ENCODE peak calls at places on chromosomes 4 and X, in seven cellular contexts. B, D, J, I, T, X and Q are unnamed samples. For H3K27me3, the result is how much of the 10 kb centered on the place peaks cover.

GRCh38 chr4:48653217-48654014 is 126.7 kb downstream of the FRYL start:
- DNase-seq in B (no peak), D (peak), J (peak), I (peak), T (peak), X (no peak), Q (peak)

GRCh38 chr4:87838207-87838606 is 5.4 kb downstream of the MEPE start:
- DNase-seq in B (no peak), D (peak), J (no peak), I (peak), T (no peak), X (no peak), Q (peak)

GRCh38 chrX:63784902-63785692 is at the start of gene ARHGEF9:
- DNase-seq in B (peak), D (peak), J (peak), I (no peak), T (no peak), X (no peak), Q (no peak)

GRCh38 chr4:51842167-51842553 is 793 bp upstream of the DCUN1D4 start:
- DNase-seq in B (no peak), D (peak), J (peak), I (no peak), T (no peak), X (no peak), Q (peak)

GRCh38 chrX:47202316-47202715 is 8.7 kb downstream of the UBA1 start:
- DNase-seq in B (no peak), D (no peak), J (no peak), I (no peak), T (no peak), X (no peak), Q (no peak)

GRCh38 chr4:165403667-165404066 is 24.9 kb downstream of the CPE start:
- DNase-seq in B (no peak), D (no peak), J (no peak), I (no peak), T (no peak), X (no peak), Q (no peak)

GRCh38 chr4:98828801-98829200 is 100.1 kb downstream of the EIF4E start:
- DNase-seq in B (peak), D (no peak), J (no peak), I (no peak), T (no peak), X (no peak), Q (no peak)

GRCh38 chrX:149540621-149541520 is at the start of gene EOLA1:
- DNase-seq in B (peak), D (peak), J (peak), I (peak), T (peak), X (peak), Q (peak)

GRCh38 chr4:39469429-39470077 is 10.7 kb downstream of the LIAS start:
- DNase-seq in B (no peak), D (peak), J (peak), I (peak), T (no peak), X (no peak), Q (peak)

GRCh38 chr4:55303818-55304217 is 42.2 kb upstream of the SRD5A3 start:
- DNase-seq in B (no peak), D (peak), J (no peak), I (peak), T (no peak), X (no peak), Q (no peak)

GRCh38 chrX:53882331-53882730 is 161.9 kb downstream of the PHF8 start:
- DNase-seq in B (no peak), D (peak), J (peak), I (peak), T (no peak), X (no peak), Q (no peak)

GRCh38 chrX:154738013-154738738 is 12.7 kb downstream of the GAB3 start:
- DNase-seq in B (no peak), D (peak), J (no peak), I (peak), T (no peak), X (no peak), Q (no peak)

GRCh38 chrX:11968470-11968869 is 169.8 kb upstream of the FRMPD4 start:
- DNase-seq in B (no peak), D (no peak), J (no peak), I (no peak), T (no peak), X (no peak), Q (no peak)

GRCh38 chrX:125137521-125137920 is 182.2 kb upstream of the TEX13C start:
- DNase-seq in B (no peak), D (no peak), J (no peak), I (no peak), T (no peak), X (no peak), Q (no peak)

GRCh38 chr4:181677621-181678020 is 565.6 kb upstream of the TENM3 start:
- DNase-seq in B (no peak), D (no peak), J (no peak), I (no peak), T (no peak), X (no peak), Q (no peak)

GRCh38 chrX:734411-734810 is 103.8 kb downstream of the SHOX start:
- DNase-seq in B (no peak), D (no peak), J (no peak), I (no peak), T (no peak), X (no peak), Q (no peak)

GRCh38 chr4:176988226-176988625 is 195.5 kb upstream of the VEGFC start:
- DNase-seq in B (no peak), D (peak), J (no peak), I (peak), T (no peak), X (no peak), Q (no peak)

GRCh38 chr4:110860125-110860524 is 237.2 kb upstream of the PITX2 start:
- DNase-seq in B (no peak), D (no peak), J (no peak), I (no peak), T (no peak), X (no peak), Q (no peak)

GRCh38 chr4:126899382-126899801 is 733.4 kb upstream of the INTU start:
- DNase-seq in B (no peak), D (peak), J (no peak), I (peak), T (peak), X (no peak), Q (no peak)

GRCh38 chr4:141090473-141090872 is 42.8 kb downstream of the RNF150 start:
- DNase-seq in B (no peak), D (no peak), J (no peak), I (no peak), T (no peak), X (no peak), Q (no peak)

GRCh38 chrX:21586001-21586400 is 72.1 kb downstream of the KLHL34 start:
- DNase-seq in B (no peak), D (no peak), J (no peak), I (no peak), T (no peak), X (no peak), Q (no peak)

GRCh38 chr4:40829586-40829985 is 79.8 kb downstream of the NSUN7 start:
- DNase-seq in B (no peak), D (no peak), J (no peak), I (no peak), T (peak), X (no peak), Q (no peak)

GRCh38 chr4:59945277-59945676 is 1254.8 kb upstream of the ADGRL3 start:
- DNase-seq in B (no peak), D (no peak), J (no peak), I (no peak), T (no peak), X (no peak), Q (no peak)

GRCh38 chr4:133719098-133719497 is 482.5 kb downstream of the PABPC4L start:
- DNase-seq in B (no peak), D (no peak), J (no peak), I (no peak), T (no peak), X (no peak), Q (no peak)

GRCh38 chr4:152780267-152780811 is 585 bp downstream of the ARFIP1 start:
- DNase-seq in B (no peak), D (peak), J (no peak), I (peak), T (no peak), X (no peak), Q (no peak)

GRCh38 chrX:153386097-153386496 is 15.1 kb downstream of the PNMA6E start:
- DNase-seq in B (no peak), D (no peak), J (no peak), I (no peak), T (no peak), X (no peak), Q (no peak)

GRCh38 chrX:102341867-102342266 is 94.9 kb downstream of the NXF2 start:
- DNase-seq in B (no peak), D (no peak), J (no peak), I (no peak), T (no peak), X (no peak), Q (no peak)

GRCh38 chr4:13528823-13529129 is 15.5 kb downstream of the NKX3-2 start:
- DNase-seq in B (no peak), D (no peak), J (no peak), I (no peak), T (no peak), X (no peak), Q (no peak)
- H3K27me3 ChIP-seq in B (under half), D (under half), J (half or more), I (half or more), T (half or more), X (half or more), Q (under half)

GRCh38 chr4:154612472-154613414 is at the start of gene FGG:
- DNase-seq in B (no peak), D (no peak), J (no peak), I (no peak), T (no peak), X (no peak), Q (no peak)

GRCh38 chr4:154606728-154607723 is 5.4 kb downstream of the FGG start:
- DNase-seq in B (no peak), D (no peak), J (no peak), I (no peak), T (no peak), X (no peak), Q (no peak)

GRCh38 chr4:154611833-154612232 is 623 bp downstream of the FGG start:
- DNase-seq in B (no peak), D (no peak), J (no peak), I (no peak), T (no peak), X (no peak), Q (no peak)

GRCh38 chr4:154608555-154609252 is 3.8 kb downstream of the FGG start:
- DNase-seq in B (no peak), D (no peak), J (no peak), I (no peak), T (no peak), X (no peak), Q (no peak)

DNA sequence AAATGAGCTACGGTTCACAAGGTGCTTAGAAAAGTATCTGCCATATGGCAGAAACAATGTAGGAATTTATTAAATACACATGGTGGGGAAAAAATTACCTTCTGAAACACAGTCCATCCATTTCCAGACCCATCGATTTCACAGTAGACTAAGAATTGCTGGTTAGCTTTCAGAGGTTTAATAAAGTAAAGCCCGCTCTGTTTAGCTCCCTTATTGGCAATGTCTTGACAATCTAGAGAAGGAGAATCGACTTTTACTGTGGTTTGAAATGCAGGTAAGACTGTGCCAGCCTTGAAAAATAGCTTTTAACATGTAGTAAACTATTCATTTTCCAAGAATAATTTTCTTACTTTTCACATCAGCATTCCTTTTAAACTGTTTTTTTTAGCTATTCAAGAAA is 2.9 kb downstream of the FGG start:
- DNase-seq in B (no peak), D (no peak), J (no peak), I (no peak), T (no peak), X (no peak), Q (no peak)
- H3K4me3 ChIP-seq in B (no peak), D (no peak), J (no peak), I (no peak), T (peak), X (no peak), Q (no peak)

DNA sequence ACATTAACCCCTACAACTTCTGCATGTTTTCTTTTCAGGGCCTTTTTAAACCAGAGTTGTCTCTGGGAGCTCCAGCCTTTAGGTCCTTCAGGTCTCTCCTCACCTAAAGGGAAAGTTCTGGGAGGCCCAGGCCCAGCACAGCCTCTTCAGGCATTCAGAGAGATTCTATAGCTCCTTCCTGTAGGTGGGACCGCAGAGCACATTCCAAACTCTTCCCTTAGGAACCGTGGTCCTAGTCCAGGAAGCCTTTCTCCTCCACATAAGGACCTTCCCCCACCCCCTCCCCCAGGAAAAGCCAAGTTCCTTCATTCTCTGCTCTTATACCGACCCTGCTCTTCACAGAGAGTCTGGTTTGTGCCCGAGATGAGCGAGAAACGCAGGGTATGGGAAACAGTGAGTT is 14.8 kb downstream of the NKX6-1 start:
- DNase-seq in B (no peak), D (no peak), J (no peak), I (no peak), T (no peak), X (no peak), Q (no peak)
- H3K27me3 ChIP-seq in B (under half), D (under half), J (under half), I (under half), T (half or more), X (under half), Q (under half)

GRCh38 chr4:2451036-2451520 is 17.8 kb upstream of the RNF4 start:
- DNase-seq in B (no peak), D (no peak), J (no peak), I (no peak), T (no peak), X (no peak), Q (no peak)

GRCh38 chr4:2451821-2452785 is 16.8 kb upstream of the RNF4 start:
- DNase-seq in B (no peak), D (no peak), J (no peak), I (no peak), T (no peak), X (no peak), Q (no peak)

GRCh38 chr4:2449051-2449450 is 19.9 kb upstream of the RNF4 start:
- DNase-seq in B (no peak), D (no peak), J (no peak), I (no peak), T (no peak), X (no peak), Q (no peak)

GRCh38 chr4:2449511-2450392 is 19.2 kb upstream of the RNF4 start:
- DNase-seq in B (no peak), D (no peak), J (no peak), I (no peak), T (no peak), X (no peak), Q (no peak)

GRCh38 chr4:2450394-2451035 is 18.4 kb upstream of the RNF4 start:
- DNase-seq in B (no peak), D (no peak), J (no peak), I (no peak), T (no peak), X (no peak), Q (no peak)
- H3K4me3 ChIP-seq in B (no peak), D (no peak), J (no peak), I (no peak), T (no peak), X (no peak), Q (no peak)

DNA sequence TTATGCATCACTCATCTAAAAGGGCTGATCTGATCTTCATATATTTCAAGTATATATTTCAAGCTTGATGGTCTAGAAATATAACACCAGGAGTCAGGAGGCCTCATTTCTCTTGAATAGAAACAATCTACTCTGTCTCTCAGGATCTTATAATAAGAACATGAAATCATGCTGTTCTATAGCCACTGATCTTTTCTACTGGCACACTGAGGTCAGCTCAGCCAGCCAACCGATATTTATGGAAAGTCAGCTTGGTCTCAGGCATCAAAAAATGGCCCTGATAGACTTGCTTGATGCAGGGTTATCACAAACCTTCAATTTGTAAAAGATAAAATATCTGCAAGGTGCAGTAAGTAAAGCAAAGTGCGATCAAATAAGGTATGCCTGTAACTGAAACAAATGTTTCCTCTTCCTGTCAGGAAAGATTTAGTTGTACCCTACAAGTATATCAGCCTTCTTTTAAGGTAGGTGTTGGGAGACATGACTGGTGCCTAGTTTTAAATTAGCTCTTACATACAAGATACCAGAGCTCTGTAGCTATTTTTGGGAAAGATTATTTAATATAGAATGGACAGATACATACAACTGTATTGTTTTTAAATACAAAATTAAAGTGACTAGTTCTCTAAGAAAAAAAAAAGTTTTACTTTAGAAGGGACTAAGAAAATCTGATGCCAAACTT is 63.4 kb downstream of the BMP3 start:
- DNase-seq in B (no peak), D (no peak), J (no peak), I (no peak), T (no peak), X (no peak), Q (no peak)
- H3K27me3 ChIP-seq in B (under half), D (under half), J (under half), I (under half), T (under half), X (under half), Q (under half)

GRCh38 chr4:117466388-117466787 is 381.0 kb upstream of the TRAM1L1 start:
- DNase-seq in B (no peak), D (no peak), J (no peak), I (no peak), T (no peak), X (no peak), Q (no peak)

GRCh38 chr4:117467404-117467803 is 382.0 kb upstream of the TRAM1L1 start:
- DNase-seq in B (no peak), D (no peak), J (no peak), I (no peak), T (no peak), X (no peak), Q (no peak)
- H3K4me3 ChIP-seq in B (no peak), D (no peak), J (no peak), I (no peak), T (no peak), X (no peak), Q (no peak)